ENCODE peak calls at places on chromosomes 16 and 17, in ten cellular contexts. One of them, this sample, is unnamed.

GRCh38 chr16:3993052-3993785 is 112.7 kb upstream of the CREBBP start:
- DNase-seq in thoracic aorta: no peak
- DNase-seq in SW480: no peak
- DNase-seq in hypothalamus: no peak
- DNase-seq in glutamatergic neuron: no peak
- DNase-seq in adrenal gland: no peak
- DNase-seq in right lobe of liver: no peak
- DNase-seq in kidney glomerular epithelial cell: no peak
- DNase-seq in neural progenitor cell: no peak
- DNase-seq in GM04503: no peak
- DNase-seq in this sample: peak; percentile 31

GRCh38 chr16:4591191-4591590 is 23.5 kb downstream of the UBALD1 start:
- DNase-seq in right lobe of liver: no peak
- DNase-seq in SW480: no peak
- DNase-seq in thoracic aorta: no peak
- DNase-seq in glutamatergic neuron: no peak
- DNase-seq in GM04503: no peak
- DNase-seq in kidney glomerular epithelial cell: no peak
- DNase-seq in adrenal gland: no peak
- DNase-seq in neural progenitor cell: no peak
- DNase-seq in hypothalamus: no peak
- DNase-seq in this sample: no peak

GRCh38 chr16:15874745-15875314 is 13.6 kb downstream of the CEP20 start:
- DNase-seq in adrenal gland: peak; percentile 70
- DNase-seq in kidney glomerular epithelial cell: peak; percentile 33
- DNase-seq in thoracic aorta: no peak
- DNase-seq in hypothalamus: peak; percentile 37
- DNase-seq in GM04503: no peak
- DNase-seq in SW480: peak; percentile 49
- DNase-seq in right lobe of liver: peak; percentile 30
- DNase-seq in neural progenitor cell: peak; percentile 70
- DNase-seq in glutamatergic neuron: peak; percentile 61
- DNase-seq in this sample: no peak

GRCh38 chr17:29216856-29217255 is 29.8 kb upstream of the CRYBA1 start:
- DNase-seq in thoracic aorta: no peak
- DNase-seq in adrenal gland: no peak
- DNase-seq in GM04503: no peak
- DNase-seq in kidney glomerular epithelial cell: no peak
- DNase-seq in hypothalamus: no peak
- DNase-seq in glutamatergic neuron: no peak
- DNase-seq in right lobe of liver: no peak
- DNase-seq in SW480: no peak
- DNase-seq in neural progenitor cell: no peak
- DNase-seq in this sample: no peak

GRCh38 chr17:60077226-60077625 is 1.5 kb downstream of the HEATR6 start:
- DNase-seq in GM04503: no peak
- DNase-seq in glutamatergic neuron: no peak
- DNase-seq in kidney glomerular epithelial cell: no peak
- DNase-seq in adrenal gland: no peak
- DNase-seq in SW480: no peak
- DNase-seq in hypothalamus: no peak
- DNase-seq in right lobe of liver: no peak
- DNase-seq in neural progenitor cell: peak; percentile 27
- DNase-seq in thoracic aorta: no peak
- DNase-seq in this sample: no peak

GRCh38 chr17:76793775-76794174 is 55.9 kb downstream of the MFSD11 start:
- DNase-seq in hypothalamus: no peak
- DNase-seq in kidney glomerular epithelial cell: no peak
- DNase-seq in adrenal gland: no peak
- DNase-seq in neural progenitor cell: peak; percentile 51
- DNase-seq in thoracic aorta: no peak
- DNase-seq in SW480: peak; percentile 49
- DNase-seq in right lobe of liver: no peak
- DNase-seq in GM04503: no peak
- DNase-seq in glutamatergic neuron: no peak
- DNase-seq in this sample: no peak

GRCh38 chr17:29131814-29132682 is 48.1 kb downstream of the MYO18A start:
- DNase-seq in thoracic aorta: peak; percentile 52
- DNase-seq in glutamatergic neuron: no peak
- DNase-seq in SW480: no peak
- DNase-seq in GM04503: peak; percentile 80
- DNase-seq in adrenal gland: no peak
- DNase-seq in right lobe of liver: no peak
- DNase-seq in neural progenitor cell: no peak
- DNase-seq in kidney glomerular epithelial cell: peak; percentile 34
- DNase-seq in hypothalamus: no peak
- DNase-seq in this sample: no peak

GRCh38 chr17:42414782-42415409 is 8.2 kb downstream of the CAVIN1 start:
- DNase-seq in SW480: no peak
- DNase-seq in GM04503: no peak
- DNase-seq in neural progenitor cell: no peak
- DNase-seq in glutamatergic neuron: no peak
- DNase-seq in adrenal gland: no peak
- DNase-seq in kidney glomerular epithelial cell: no peak
- DNase-seq in right lobe of liver: no peak
- DNase-seq in hypothalamus: no peak
- DNase-seq in thoracic aorta: no peak
- DNase-seq in this sample: peak; percentile 73

GRCh38 chr16:1105888-1106620 is 10.0 kb upstream of the C1QTNF8 start:
- DNase-seq in adrenal gland: peak; percentile 86
- DNase-seq in glutamatergic neuron: peak; percentile 88
- DNase-seq in right lobe of liver: peak; percentile 73
- DNase-seq in GM04503: no peak
- DNase-seq in kidney glomerular epithelial cell: peak; percentile 3
- DNase-seq in thoracic aorta: no peak
- DNase-seq in neural progenitor cell: peak; percentile 91
- DNase-seq in hypothalamus: peak; percentile 58
- DNase-seq in SW480: peak; percentile 53
- DNase-seq in this sample: peak; percentile 68

GRCh38 chr17:82226170-82226808 is 2.6 kb upstream of the SLC16A3 start:
- DNase-seq in hypothalamus: no peak
- DNase-seq in kidney glomerular epithelial cell: no peak
- DNase-seq in GM04503: no peak
- DNase-seq in neural progenitor cell: no peak
- DNase-seq in right lobe of liver: no peak
- DNase-seq in SW480: no peak
- DNase-seq in glutamatergic neuron: no peak
- DNase-seq in thoracic aorta: no peak
- DNase-seq in adrenal gland: no peak
- DNase-seq in this sample: no peak

GRCh38 chr17:68127914-68128313 is 92.4 kb downstream of the KPNA2 start:
- DNase-seq in glutamatergic neuron: no peak
- DNase-seq in adrenal gland: no peak
- DNase-seq in thoracic aorta: no peak
- DNase-seq in right lobe of liver: no peak
- DNase-seq in GM04503: no peak
- DNase-seq in kidney glomerular epithelial cell: no peak
- DNase-seq in hypothalamus: no peak
- DNase-seq in SW480: no peak
- DNase-seq in neural progenitor cell: no peak
- DNase-seq in this sample: no peak

GRCh38 chr17:62707425-62707739 is 79.9 kb downstream of the MRC2 start:
- DNase-seq in GM04503: no peak
- DNase-seq in kidney glomerular epithelial cell: no peak
- DNase-seq in thoracic aorta: no peak
- DNase-seq in neural progenitor cell: no peak
- DNase-seq in hypothalamus: no peak
- DNase-seq in SW480: no peak
- DNase-seq in glutamatergic neuron: no peak
- DNase-seq in right lobe of liver: no peak
- DNase-seq in adrenal gland: no peak
- DNase-seq in this sample: no peak

GRCh38 chr17:7294614-7295153 is at the start of gene YBX2:
- DNase-seq in hypothalamus: no peak
- DNase-seq in adrenal gland: peak; percentile 50
- DNase-seq in glutamatergic neuron: peak; percentile 83
- DNase-seq in SW480: peak; percentile 96
- DNase-seq in neural progenitor cell: peak; percentile 95
- DNase-seq in GM04503: no peak
- DNase-seq in right lobe of liver: peak; percentile 80
- DNase-seq in thoracic aorta: no peak
- DNase-seq in kidney glomerular epithelial cell: no peak
- DNase-seq in this sample: peak; percentile 69

GRCh38 chr16:67406111-67406593 is 10.1 kb downstream of the ZDHHC1 start:
- DNase-seq in neural progenitor cell: no peak
- DNase-seq in hypothalamus: no peak
- DNase-seq in GM04503: no peak
- DNase-seq in right lobe of liver: no peak
- DNase-seq in SW480: no peak
- DNase-seq in glutamatergic neuron: no peak
- DNase-seq in adrenal gland: no peak
- DNase-seq in kidney glomerular epithelial cell: no peak
- DNase-seq in thoracic aorta: no peak
- DNase-seq in this sample: no peak

GRCh38 chr17:77831497-77832179 is 126.9 kb upstream of the TNRC6C start:
- DNase-seq in thoracic aorta: no peak
- DNase-seq in hypothalamus: no peak
- DNase-seq in GM04503: no peak
- DNase-seq in glutamatergic neuron: no peak
- DNase-seq in kidney glomerular epithelial cell: peak; percentile 67
- DNase-seq in SW480: no peak
- DNase-seq in neural progenitor cell: peak; percentile 49
- DNase-seq in right lobe of liver: no peak
- DNase-seq in adrenal gland: no peak
- DNase-seq in this sample: peak; percentile 23

GRCh38 chr17:80822700-80823410 is 168.8 kb upstream of the CHMP6 start:
- DNase-seq in hypothalamus: no peak
- DNase-seq in SW480: peak; percentile 68
- DNase-seq in GM04503: no peak
- DNase-seq in right lobe of liver: no peak
- DNase-seq in neural progenitor cell: no peak
- DNase-seq in glutamatergic neuron: no peak
- DNase-seq in thoracic aorta: no peak
- DNase-seq in kidney glomerular epithelial cell: no peak
- DNase-seq in adrenal gland: no peak
- DNase-seq in this sample: peak; percentile 37

GRCh38 chr17:35879748-35880654 is at the start of gene CCL5:
- DNase-seq in GM04503: no peak
- DNase-seq in neural progenitor cell: no peak
- DNase-seq in thoracic aorta: no peak
- DNase-seq in SW480: no peak
- DNase-seq in adrenal gland: no peak
- DNase-seq in glutamatergic neuron: no peak
- DNase-seq in hypothalamus: no peak
- DNase-seq in right lobe of liver: no peak
- DNase-seq in kidney glomerular epithelial cell: no peak
- DNase-seq in this sample: no peak

GRCh38 chr17:74642556-74642955 is 19.0 kb upstream of the CD300E start:
- DNase-seq in right lobe of liver: no peak
- DNase-seq in hypothalamus: no peak
- DNase-seq in thoracic aorta: no peak
- DNase-seq in neural progenitor cell: no peak
- DNase-seq in kidney glomerular epithelial cell: no peak
- DNase-seq in adrenal gland: no peak
- DNase-seq in glutamatergic neuron: no peak
- DNase-seq in SW480: no peak
- DNase-seq in GM04503: no peak
- DNase-seq in this sample: no peak

GRCh38 chr17:19533718-19534561 is at the start of gene SLC47A1:
- DNase-seq in glutamatergic neuron: peak; percentile 43
- DNase-seq in GM04503: no peak
- DNase-seq in SW480: peak; percentile 49
- DNase-seq in right lobe of liver: peak; percentile 74
- DNase-seq in thoracic aorta: no peak
- DNase-seq in adrenal gland: peak; percentile 73
- DNase-seq in hypothalamus: no peak
- DNase-seq in kidney glomerular epithelial cell: no peak
- DNase-seq in neural progenitor cell: peak; percentile 67
- DNase-seq in this sample: peak; percentile 62

GRCh38 chr16:54585094-54585493 is 298.5 kb upstream of the IRX3 start:
- DNase-seq in right lobe of liver: no peak
- DNase-seq in hypothalamus: no peak
- DNase-seq in neural progenitor cell: peak; percentile 62
- DNase-seq in glutamatergic neuron: no peak
- DNase-seq in thoracic aorta: no peak
- DNase-seq in adrenal gland: no peak
- DNase-seq in GM04503: no peak
- DNase-seq in kidney glomerular epithelial cell: no peak
- DNase-seq in SW480: no peak
- DNase-seq in this sample: no peak

GRCh38 chr17:77424585-77425344 is 284.0 kb downstream of the SEC14L1 start:
- DNase-seq in thoracic aorta: no peak
- DNase-seq in glutamatergic neuron: no peak
- DNase-seq in GM04503: no peak
- DNase-seq in neural progenitor cell: no peak
- DNase-seq in SW480: no peak
- DNase-seq in adrenal gland: peak; percentile 98
- DNase-seq in hypothalamus: peak; percentile 61
- DNase-seq in kidney glomerular epithelial cell: peak; percentile 29
- DNase-seq in right lobe of liver: peak; percentile 82
- DNase-seq in this sample: peak; percentile 85

GRCh38 chr17:69012895-69013805 is 47.6 kb downstream of the ABCA9 start:
- DNase-seq in right lobe of liver: no peak
- DNase-seq in adrenal gland: no peak
- DNase-seq in GM04503: peak; percentile 8
- DNase-seq in thoracic aorta: no peak
- DNase-seq in kidney glomerular epithelial cell: peak; percentile 91
- DNase-seq in SW480: no peak
- DNase-seq in hypothalamus: no peak
- DNase-seq in neural progenitor cell: no peak
- DNase-seq in glutamatergic neuron: no peak
- DNase-seq in this sample: no peak

GRCh38 chr17:49022391-49022941 is 25.3 kb downstream of the IGF2BP1 start:
- DNase-seq in thoracic aorta: no peak
- DNase-seq in adrenal gland: no peak
- DNase-seq in neural progenitor cell: peak; percentile 89
- DNase-seq in kidney glomerular epithelial cell: peak; percentile 57
- DNase-seq in GM04503: no peak
- DNase-seq in glutamatergic neuron: no peak
- DNase-seq in hypothalamus: no peak
- DNase-seq in SW480: peak; percentile 48
- DNase-seq in right lobe of liver: no peak
- DNase-seq in this sample: no peak